ENCODE peak calls at places on chromosome 14, in seven cellular contexts. W is K562, Z is body of pancreas, G is heart left ventricle, M is A549, D is esophagus squamous epithelium, T is Peyer's patch. C is an unnamed sample.

GRCh38 chr14:76710093-76711010 is 50.9 kb upstream of the VASH1 start:
- DNase-seq in G (no peak), Z (peak), T (no peak), D (no peak), M (peak), W (peak), C (no peak)

GRCh38 chr14:103130965-103131364 is 7.7 kb downstream of the TNFAIP2 start:
- DNase-seq in M (no peak), D (no peak), G (no peak), T (no peak), W (no peak), Z (peak), C (peak)

GRCh38 chr14:72291908-72292688 is 359.9 kb downstream of the RGS6 start:
- DNase-seq in Z (peak), G (no peak), D (no peak), M (peak), W (peak), T (no peak), C (peak)

GRCh38 chr14:75705014-75705413 is 44.0 kb downstream of the TTLL5 start:
- DNase-seq in G (no peak), W (no peak), D (no peak), Z (no peak), T (no peak), M (no peak), C (no peak)

GRCh38 chr14:33847066-33847465 is 103.8 kb downstream of the EGLN3 start:
- DNase-seq in D (no peak), Z (no peak), G (no peak), T (no peak), M (no peak), W (no peak), C (no peak)

GRCh38 chr14:59252772-59253500 is 64.5 kb downstream of the DAAM1 start:
- DNase-seq in D (no peak), Z (no peak), T (no peak), W (no peak), G (no peak), M (no peak), C (no peak)

GRCh38 chr14:58171090-58171489 is 19.1 kb upstream of the ARMH4 start:
- DNase-seq in D (no peak), M (peak), W (peak), T (no peak), G (peak), Z (peak), C (peak)

GRCh38 chr14:104715416-104715815 is 8.6 kb upstream of the ADSS1 start:
- DNase-seq in Z (no peak), G (no peak), D (no peak), M (no peak), T (no peak), W (no peak), C (no peak)

GRCh38 chr14:36069535-36069900 is 107.0 kb downstream of the PTCSC3 start:
- DNase-seq in M (peak), D (no peak), W (peak), G (no peak), Z (peak), T (no peak), C (peak)

GRCh38 chr14:99736600-99737371 is 52.7 kb downstream of the CYP46A1 start:
- DNase-seq in W (no peak), M (no peak), T (no peak), G (peak), Z (no peak), D (no peak), C (no peak)

GRCh38 chr14:74704656-74705055 is 8.2 kb downstream of the AREL1 start:
- DNase-seq in D (no peak), G (no peak), W (no peak), M (no peak), T (no peak), Z (no peak), C (no peak)

GRCh38 chr14:22549981-22550670 is 38.9 kb downstream of the DAD1 start:
- DNase-seq in Z (no peak), W (no peak), D (no peak), G (no peak), M (no peak), T (peak), C (no peak)

DNA sequence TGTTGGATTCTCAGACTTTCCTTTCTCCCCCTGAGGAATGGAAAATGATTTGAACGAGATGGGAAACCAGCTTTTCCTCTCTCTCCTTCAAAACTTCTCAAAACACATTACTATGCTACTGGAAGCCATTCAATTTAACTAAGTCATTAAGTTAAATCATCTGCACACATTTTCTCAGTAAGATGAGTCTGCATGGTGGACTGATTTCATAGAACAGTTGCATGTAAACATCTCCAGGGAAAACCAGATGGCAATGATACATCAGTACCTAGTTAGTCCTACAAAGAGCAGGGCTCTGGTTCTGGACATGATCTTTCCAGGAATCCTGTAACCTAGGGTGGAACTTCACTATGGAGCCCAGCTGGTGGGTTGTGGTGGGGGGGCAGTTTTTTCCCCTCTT is 59.9 kb downstream of the BMP4 start:
- DNase-seq in Z (no peak), W (no peak), T (no peak), D (no peak), G (no peak), M (no peak), C (no peak)
- TF ChIP-seq POLR2A in Z (no peak), W (no peak), T (no peak), D (no peak), G (no peak), M (no peak), C (no peak)

GRCh38 chr14:91357731-91358319 is 59.8 kb downstream of the CCDC88C start:
- DNase-seq in G (no peak), M (no peak), Z (no peak), W (no peak), T (no peak), D (no peak), C (no peak)
- TF ChIP-seq POLR2A in G (no peak), M (no peak), Z (no peak), W (no peak), T (no peak), D (no peak), C (no peak)

DNA sequence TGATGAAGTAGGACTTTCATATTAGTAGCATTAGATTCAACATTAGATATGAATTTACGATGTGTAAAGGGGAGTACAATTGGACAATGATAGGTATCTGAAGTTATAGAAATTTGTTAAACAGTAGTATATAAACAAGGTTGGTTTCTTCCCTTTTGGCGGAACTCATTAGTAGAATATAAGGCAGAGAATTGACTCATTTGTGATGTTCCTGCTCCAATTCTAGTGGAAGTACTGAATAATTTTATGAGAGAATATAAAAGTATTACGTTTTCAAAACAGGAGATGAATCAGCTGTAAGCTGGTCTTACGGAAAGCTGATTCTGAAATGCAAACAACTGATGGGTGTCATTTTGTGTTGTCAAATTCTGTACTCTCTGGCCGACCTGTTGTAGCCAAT is 13.4 kb downstream of the ZC3H14 start:
- DNase-seq in D (no peak), T (no peak), G (no peak), W (no peak), M (no peak), Z (no peak), C (no peak)
- TF ChIP-seq POLR2A in D (no peak), T (no peak), G (no peak), W (no peak), M (no peak), Z (no peak), C (no peak)

GRCh38 chr14:63641473-63642228 is at the start of gene WDR89:
- DNase-seq in Z (peak), G (peak), M (peak), T (peak), W (peak), D (peak), C (peak)
- TF ChIP-seq POLR2A in Z (peak), G (peak), M (peak), T (peak), W (peak), D (peak), C (peak)

GRCh38 chr14:85350667-85351066 is 179.3 kb upstream of the FLRT2 start:
- DNase-seq in W (no peak), T (no peak), G (no peak), Z (no peak), M (no peak), D (no peak), C (no peak)
- TF ChIP-seq POLR2A in W (no peak), T (no peak), G (no peak), Z (no peak), M (no peak), D (no peak), C (no peak)

GRCh38 chr14:65552724-65553123 is 140.2 kb downstream of the FUT8 start:
- DNase-seq in G (no peak), D (no peak), T (no peak), Z (no peak), M (no peak), W (no peak), C (no peak)

GRCh38 chr14:65551019-65551643 is 138.6 kb downstream of the FUT8 start:
- DNase-seq in D (no peak), Z (no peak), M (no peak), W (peak), T (no peak), G (no peak), C (no peak)

GRCh38 chr14:65558363-65558762 is 145.8 kb downstream of the FUT8 start:
- DNase-seq in D (no peak), Z (no peak), T (no peak), W (no peak), G (no peak), M (no peak), C (no peak)

GRCh38 chr14:65560340-65561027 is 148.0 kb downstream of the FUT8 start:
- DNase-seq in D (no peak), M (no peak), G (no peak), W (no peak), T (no peak), Z (no peak), C (no peak)

DNA sequence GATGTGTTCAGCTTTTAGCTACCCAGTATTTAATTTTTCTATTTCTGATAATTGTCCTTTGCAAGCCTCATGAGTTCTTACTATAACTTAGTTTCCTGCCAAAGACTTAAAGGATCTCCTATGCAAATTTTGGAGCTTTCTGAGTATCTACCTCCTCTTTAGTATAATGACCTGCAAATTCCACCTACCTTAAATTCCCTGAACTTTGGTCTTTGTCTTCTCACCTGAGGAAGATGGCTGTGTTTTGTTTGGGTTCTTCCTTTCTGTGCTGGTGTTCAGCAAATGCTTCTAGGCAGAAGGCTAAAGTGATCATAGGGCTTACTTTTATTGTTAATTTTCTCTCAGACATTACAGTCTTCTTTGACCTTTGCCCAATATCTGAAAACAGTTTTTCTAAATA is 142.8 kb downstream of the FUT8 start:
- DNase-seq in Z (no peak), M (no peak), G (no peak), W (no peak), T (no peak), D (no peak), C (no peak)
- TF ChIP-seq POLR2A in Z (no peak), M (no peak), G (no peak), W (no peak), T (no peak), D (no peak), C (no peak)

GRCh38 chr14:81268016-81268416 is 47.3 kb upstream of the GTF2A1 start:
- DNase-seq in D (no peak), G (no peak), T (no peak), W (peak), M (peak), Z (no peak), C (no peak)
- TF ChIP-seq POLR2A in D (no peak), G (no peak), T (no peak), W (no peak), M (no peak), Z (no peak), C (no peak)

GRCh38 chr14:50397461-50398196 is 948 bp upstream of the CDKL1 start:
- DNase-seq in Z (peak), T (no peak), W (no peak), G (no peak), D (no peak), M (peak), C (peak)

GRCh38 chr14:50399251-50400032 is 2.8 kb upstream of the CDKL1 start:
- DNase-seq in G (no peak), W (no peak), M (peak), T (no peak), D (no peak), Z (peak), C (no peak)

GRCh38 chr14:50394713-50395112 is 2.0 kb downstream of the CDKL1 start:
- DNase-seq in G (no peak), Z (no peak), M (no peak), T (no peak), D (no peak), W (no peak), C (no peak)

GRCh38 chr14:50395448-50395847 is 1.2 kb downstream of the CDKL1 start:
- DNase-seq in Z (peak), M (no peak), G (no peak), D (no peak), W (no peak), T (no peak), C (no peak)

GRCh38 chr14:50396636-50397460 is at the start of gene CDKL1:
- DNase-seq in Z (peak), W (peak), D (no peak), T (peak), M (peak), G (peak), C (peak)
- TF ChIP-seq POLR2A in Z (peak), W (peak), D (peak), T (no peak), M (peak), G (peak), C (peak)

DNA sequence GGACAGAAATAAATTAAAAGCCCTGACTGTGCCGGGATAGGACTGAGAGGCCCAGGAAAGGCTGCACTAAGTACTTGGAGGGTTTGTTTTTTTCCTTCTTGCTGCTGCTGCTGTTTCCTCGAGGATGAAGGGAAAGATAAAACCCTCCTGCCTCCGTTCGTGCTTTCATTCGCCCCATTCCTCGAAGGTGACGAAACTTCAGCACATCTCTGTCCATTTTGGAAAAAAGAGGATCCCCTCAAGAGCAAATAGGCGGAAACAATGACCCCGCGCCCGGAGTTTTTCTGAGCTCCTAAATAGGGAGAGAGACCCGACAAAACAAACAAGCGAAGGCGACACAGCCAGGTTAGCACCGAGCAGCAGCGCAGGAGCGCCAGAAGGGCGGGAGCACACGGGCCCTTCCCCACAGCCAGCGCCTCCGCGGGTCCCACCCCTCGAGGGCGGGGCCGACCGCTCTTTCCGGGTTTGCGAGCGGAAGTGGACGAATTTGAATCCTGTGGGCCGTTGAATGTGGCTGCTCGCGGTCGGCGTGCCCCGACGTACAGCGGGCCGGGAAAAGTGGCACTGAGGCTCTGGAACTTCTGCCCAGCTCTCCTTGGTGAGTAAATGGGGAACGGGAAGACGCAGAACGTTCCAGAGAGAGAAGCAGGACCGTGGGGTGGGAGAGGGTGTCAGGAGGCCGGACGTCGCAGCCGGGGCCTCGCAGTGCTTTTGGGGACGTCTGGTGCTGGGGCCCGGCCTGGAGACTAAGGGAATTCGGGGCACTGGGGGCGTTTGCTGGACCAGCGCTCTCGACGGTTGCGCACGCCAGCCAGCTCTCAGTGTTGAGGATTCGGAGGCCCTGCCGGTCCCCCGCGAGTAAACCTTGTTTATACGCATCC is at the start of gene G2E3:
- DNase-seq in G (peak), M (peak), D (peak), T (peak), W (peak), Z (peak), C (peak)
- TF ChIP-seq POLR2A in G (peak), M (peak), D (peak), T (peak), W (peak), Z (peak), C (peak)